ENCODE peak calls at places on chromosomes 7 and 10, in seven cellular contexts. S is IMR-90, Y is breast epithelium, W is fibroblast of mammary gland, P is cardiac muscle cell, O is colonic mucosa, R is LNCaP clone FGC. V is an unnamed sample.
A peak's percentile ranks its signal among the peaks of the same experiment; 100 is the strongest.

GRCh38 chr10:103895458-103896186 is 22.4 kb downstream of the STN1 start:
- DNase-seq in S (peak; percentile 66), Y (no peak), W (peak; percentile 95), P (peak; percentile 46), O (no peak), R (no peak), V (peak; percentile 56)

GRCh38 chr10:111973826-111974225 is 209.7 kb downstream of the GPAM start:
- DNase-seq in S (no peak), Y (no peak), W (no peak), P (no peak), O (no peak), R (no peak), V (no peak)

GRCh38 chr10:11658801-11659368 is 47.4 kb upstream of the USP6NL start:
- DNase-seq in S (no peak), Y (no peak), W (no peak), P (no peak), O (no peak), R (no peak), V (peak; percentile 61)

GRCh38 chr7:112937651-112938390 is 147.6 kb upstream of the TMEM168 start:
- DNase-seq in S (peak; percentile 45), Y (no peak), W (peak; percentile 8), P (peak; percentile 50), O (no peak), R (no peak), V (no peak)

GRCh38 chr10:9229702-9230101 is 1175.2 kb downstream of the GATA3 start:
- DNase-seq in S (no peak), Y (no peak), W (peak; percentile 38), P (no peak), O (no peak), R (no peak), V (no peak)

GRCh38 chr10:61903991-61904350 is 2.5 kb downstream of the ARID5B start:
- DNase-seq in S (peak; percentile 19), Y (no peak), W (peak; percentile 34), P (no peak), O (no peak), R (peak; percentile 77), V (no peak)

GRCh38 chr7:142176901-142177300 is 65.4 kb downstream of the MGAM2 start:
- DNase-seq in S (no peak), Y (no peak), W (peak; percentile 7), P (no peak), O (no peak), R (no peak), V (peak; percentile 22)

GRCh38 chr7:130152270-130153141 is 52.7 kb downstream of the TMEM209 start:
- DNase-seq in S (peak; percentile 17), Y (no peak), W (peak; percentile 71), P (peak; percentile 53), O (no peak), R (no peak), V (no peak)

GRCh38 chr10:33974976-33975478 is 640.6 kb upstream of the NRP1 start:
- DNase-seq in S (no peak), Y (no peak), W (no peak), P (no peak), O (no peak), R (no peak), V (no peak)

GRCh38 chr7:73824986-73825385 is 5.8 kb upstream of the CLDN4 start:
- DNase-seq in S (no peak), Y (peak; percentile 69), W (no peak), P (no peak), O (no peak), R (no peak), V (no peak)

GRCh38 chr7:132249591-132249971 is 326.7 kb downstream of the PLXNA4 start:
- DNase-seq in S (no peak), Y (peak; percentile 61), W (no peak), P (peak; percentile 40), O (peak; percentile 58), R (peak; percentile 51), V (peak; percentile 15)

GRCh38 chr10:8296090-8296741 is 241.7 kb downstream of the GATA3 start:
- DNase-seq in S (no peak), Y (no peak), W (no peak), P (no peak), O (no peak), R (no peak), V (peak; percentile 16)

GRCh38 chr10:75165684-75166622 is 44.6 kb upstream of the VDAC2 start:
- DNase-seq in S (peak; percentile 9), Y (no peak), W (no peak), P (peak; percentile 70), O (no peak), R (no peak), V (no peak)

GRCh38 chr10:75175046-75175445 is 35.5 kb upstream of the VDAC2 start:
- DNase-seq in S (no peak), Y (no peak), W (no peak), P (no peak), O (no peak), R (no peak), V (no peak)

GRCh38 chr10:75168275-75168674 is 42.3 kb upstream of the VDAC2 start:
- DNase-seq in S (no peak), Y (no peak), W (no peak), P (no peak), O (no peak), R (no peak), V (no peak)

GRCh38 chr10:75166623-75166972 is 44.0 kb upstream of the VDAC2 start:
- DNase-seq in S (no peak), Y (no peak), W (no peak), P (no peak), O (no peak), R (no peak), V (no peak)

GRCh38 chr10:75170215-75170614 is 40.4 kb upstream of the VDAC2 start:
- DNase-seq in S (no peak), Y (no peak), W (no peak), P (no peak), O (no peak), R (no peak), V (no peak)
- TF ChIP-seq CTCF in S (no peak), Y (no peak), W (no peak), P (no peak), O (no peak), R (no peak), V (no peak)

DNA sequence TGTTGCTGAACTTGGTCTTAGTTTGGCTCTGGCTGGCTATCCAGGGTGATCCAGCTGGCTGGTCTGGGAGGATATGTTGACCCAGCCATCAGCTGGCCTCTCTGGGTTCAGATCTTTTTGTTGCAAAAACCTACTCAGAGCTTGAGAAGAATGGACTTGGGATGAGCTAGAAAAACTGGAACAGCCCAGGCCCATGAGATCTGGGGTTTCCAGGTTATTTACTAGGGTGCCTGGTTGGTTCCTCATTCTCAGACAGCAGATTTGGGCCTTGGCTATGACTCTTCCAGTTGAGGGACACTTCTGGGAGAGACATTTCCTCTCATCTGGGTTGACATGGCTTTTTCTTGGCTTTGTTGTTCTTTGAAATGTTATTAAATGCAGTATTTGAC is 116.6 kb downstream of the ADCY1 start:
- DNase-seq in S (no peak), Y (no peak), W (no peak), P (no peak), O (no peak), R (no peak), V (no peak)
- H3K4me3 ChIP-seq in S (no peak overlapping the region), Y (no peak overlapping the region), W (no peak overlapping the region), P (no peak overlapping the region), O (no peak overlapping the region), R (no peak overlapping the region), V (no peak overlapping the region)

GRCh38 chr7:109206196-109206595 is 636.5 kb downstream of the DNAJB9 start:
- DNase-seq in S (no peak), Y (no peak), W (no peak), P (no peak), O (no peak), R (no peak), V (no peak)
- TF ChIP-seq CTCF in S (no peak), Y (no peak), W (no peak), P (no peak), O (no peak), R (no peak), V (no peak)

DNA sequence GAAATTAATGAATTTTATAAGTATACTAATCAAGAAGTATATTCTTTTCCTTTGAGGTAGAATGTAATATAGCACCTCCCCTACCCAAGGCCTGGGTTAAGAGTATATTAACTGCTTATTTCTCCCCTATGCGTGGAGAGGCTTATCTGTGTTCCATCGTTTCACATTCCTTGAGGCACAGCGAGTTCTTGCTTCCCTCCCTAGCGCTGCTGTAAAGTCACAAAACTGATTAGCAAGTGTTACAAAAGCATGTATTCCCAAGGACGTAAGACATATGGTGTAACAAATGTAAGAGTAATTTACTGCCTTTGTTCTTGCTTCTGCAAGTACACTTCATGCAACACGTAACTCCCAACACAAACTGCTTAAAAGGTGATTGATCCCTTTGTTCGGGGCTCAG is 1.2 kb upstream of the CYP51A1 start:
- DNase-seq in S (no peak), Y (no peak), W (no peak), P (peak; percentile 73), O (no peak), R (no peak), V (peak; percentile 12)
- H3K4me3 ChIP-seq in S (no peak overlapping the region), Y (peak overlapping the region; percentile 84), W (peak overlapping the region; percentile 94), P (peak overlapping the region; percentile 66), O (peak overlapping the region; percentile 97), R (peak overlapping the region; percentile 89), V (peak overlapping the region; percentile 80)

DNA sequence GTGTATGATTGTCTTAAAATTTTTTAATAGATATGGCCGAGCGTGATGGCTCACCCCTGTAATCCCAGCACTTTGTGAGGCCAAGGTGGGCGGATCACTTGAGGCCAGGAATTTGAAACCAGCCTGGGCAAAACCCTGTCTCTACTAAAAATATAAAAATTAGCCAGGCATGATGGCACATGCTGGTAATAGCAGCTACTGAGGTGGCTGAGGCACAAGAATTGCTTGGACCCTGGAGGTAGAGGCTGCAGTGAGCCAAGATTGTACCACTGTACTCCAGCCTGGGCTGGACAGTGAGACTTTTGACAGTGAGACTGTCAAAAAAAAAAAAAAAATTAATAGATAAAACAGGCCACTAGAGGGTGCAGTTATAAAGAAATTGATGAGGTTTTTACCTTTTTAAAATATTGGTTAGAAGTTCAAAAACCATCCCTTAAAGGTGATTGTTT is 20.5 kb downstream of the NOM1 start:
- DNase-seq in S (peak; percentile 9), Y (no peak), W (peak; percentile 21), P (peak; percentile 24), O (no peak), R (no peak), V (peak; percentile 83)
- TF ChIP-seq CTCF in S (peak; percentile 45), Y (peak; percentile 34), W (peak; percentile 19), P (no peak), O (no peak), R (peak; percentile 21), V (peak; percentile 19)

DNA sequence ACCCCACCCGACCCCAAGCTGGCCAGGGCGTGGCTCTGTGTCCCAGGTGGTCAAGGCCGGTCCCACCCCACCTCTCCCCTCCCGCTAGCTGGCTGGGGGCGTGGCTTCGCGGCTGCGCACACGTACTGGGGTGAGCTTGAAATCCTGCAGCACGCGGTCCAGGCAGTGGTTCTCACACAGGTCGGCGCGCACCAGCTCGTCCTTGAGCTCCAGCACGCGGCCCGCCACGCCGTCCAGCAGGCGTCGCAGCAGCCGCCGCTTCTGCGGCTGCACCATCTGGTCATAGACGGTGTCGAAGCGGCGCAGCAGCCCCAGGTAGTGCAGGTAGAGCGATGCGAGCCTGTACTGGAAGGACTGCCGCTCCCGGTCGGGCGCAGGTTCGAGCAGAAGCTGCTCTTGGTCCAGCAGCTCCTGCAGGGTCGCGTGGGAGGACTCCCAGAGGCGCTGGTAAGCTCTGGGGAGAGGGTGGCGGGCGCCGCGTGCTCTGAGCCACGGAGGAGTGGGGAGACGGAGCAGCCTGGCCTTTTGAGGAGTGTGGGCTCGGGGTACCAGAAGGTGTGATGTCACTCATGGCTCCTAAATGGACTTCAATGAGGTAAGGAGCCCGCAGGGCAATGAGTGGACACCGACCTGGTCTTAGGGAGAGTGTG is 5.8 kb downstream of the H2BK1 start:
- DNase-seq in S (no peak), Y (no peak), W (no peak), P (no peak), O (no peak), R (no peak), V (peak; percentile 14)
- H3K4me3 ChIP-seq in S (no peak overlapping the region), Y (no peak overlapping the region), W (no peak overlapping the region), P (no peak overlapping the region), O (no peak overlapping the region), R (no peak overlapping the region), V (no peak overlapping the region)

GRCh38 chr7:85806321-85806720 is 619.5 kb upstream of the SEMA3D start:
- DNase-seq in S (no peak), Y (no peak), W (no peak), P (no peak), O (no peak), R (no peak), V (no peak)
- TF ChIP-seq CTCF in S (no peak), Y (no peak), W (peak; percentile 23), P (no peak), O (no peak), R (peak; percentile 34), V (no peak)